ENCODE peak calls at places on chromosome 7, in eight cellular contexts. B is uterus, T is psoas muscle, P is body of pancreas, J is upper lobe of right lung, U is fibroblast of lung, K is pancreas, R is transverse colon. E is an unnamed sample.
A peak's percentile ranks its signal among the peaks of the same experiment; 100 is the strongest.

GRCh38 chr7:144824360-144824759 is 11.5 kb downstream of the TPK1 start:
- DNase-seq in U (peak; percentile 74), J (no peak), T (no peak), R (no peak), P (no peak), B (no peak), K (no peak), E (no peak)

GRCh38 chr7:22765609-22766008 is 38.6 kb downstream of the IL6 start:
- DNase-seq in R (no peak), B (no peak), K (no peak), U (no peak), P (no peak), J (no peak), T (no peak), E (no peak)

GRCh38 chr7:17638727-17639126 is 301.6 kb downstream of the SNX13 start:
- DNase-seq in U (peak; percentile 19), K (no peak), T (no peak), R (no peak), B (no peak), P (no peak), J (no peak), E (no peak)

GRCh38 chr7:76209310-76209709 is 7.6 kb downstream of the SRRM3 start:
- DNase-seq in J (no peak), R (no peak), B (no peak), P (no peak), T (no peak), K (no peak), U (no peak), E (no peak)

GRCh38 chr7:152674860-152675760 is 831 bp downstream of the XRCC2 start:
- DNase-seq in T (no peak), K (no peak), B (no peak), P (no peak), J (no peak), R (no peak), U (peak; percentile 67), E (no peak)

GRCh38 chr7:7769712-7770111 is 51.3 kb upstream of the RPA3 start:
- DNase-seq in R (no peak), U (no peak), B (no peak), K (no peak), P (no peak), T (no peak), J (no peak), E (no peak)

GRCh38 chr7:40470111-40470736 is 335.4 kb downstream of the SUGCT start:
- DNase-seq in J (no peak), P (no peak), B (no peak), R (no peak), T (no peak), U (peak; percentile 16), K (no peak), E (no peak)

GRCh38 chr7:84455788-84456187 is 261.2 kb upstream of the SEMA3A start:
- DNase-seq in P (no peak), K (no peak), B (no peak), T (no peak), J (no peak), R (no peak), U (peak; percentile 70), E (no peak)

DNA sequence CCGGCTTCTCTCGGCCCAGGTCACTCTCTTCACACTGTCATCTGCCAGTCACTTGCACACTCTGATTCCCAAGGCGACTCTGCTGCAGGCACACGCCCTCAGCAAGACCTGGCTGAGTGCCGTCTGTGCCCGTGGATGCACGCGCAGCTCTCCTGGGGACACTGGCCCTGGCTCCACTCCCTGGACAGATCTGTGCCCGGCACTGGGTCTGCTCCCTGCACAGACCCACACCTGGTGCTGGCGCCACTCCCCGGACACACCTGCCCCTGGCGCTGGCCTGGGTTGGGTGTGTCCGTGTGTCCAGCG is 133.2 kb downstream of the DNAJB6 start:
- DNase-seq in T (no peak), J (no peak), U (no peak), K (no peak), B (no peak), R (no peak), P (no peak), E (no peak)
- H3K9me3 ChIP-seq in T (peaks cover 12% of the 10 kb centered on the region), J (peaks cover 11% of the 10 kb centered on the region), U (no peaks in the 10 kb centered on the region), K (no peaks in the 10 kb centered on the region), B (no peaks in the 10 kb centered on the region), R (peaks cover 5% of the 10 kb centered on the region), P (no peaks in the 10 kb centered on the region), E (peaks cover 16% of the 10 kb centered on the region)

DNA sequence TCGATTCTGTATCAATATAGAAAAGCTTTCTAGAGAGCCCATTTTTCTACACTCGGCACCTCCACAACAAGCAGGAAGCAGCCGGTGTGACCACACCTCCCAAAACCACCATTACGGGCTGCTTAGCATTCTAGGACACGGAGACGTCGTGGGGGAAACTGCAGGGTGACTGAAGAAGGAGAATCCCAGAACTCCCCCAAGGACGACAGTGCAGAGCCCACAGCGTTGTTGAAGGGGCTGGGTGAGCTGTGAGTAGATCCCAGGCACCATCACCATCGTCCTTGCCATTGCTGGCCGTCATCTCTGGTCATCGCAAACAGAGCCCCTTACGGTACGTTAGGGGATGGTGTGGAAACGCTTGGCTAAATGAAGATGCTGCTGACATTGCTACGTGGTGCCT is 351.8 kb downstream of the PTPRN2 start:
- DNase-seq in R (no peak), U (no peak), T (no peak), P (no peak), B (no peak), K (no peak), J (no peak), E (no peak)
- H3K9me3 ChIP-seq in R (peaks cover 4% of the 10 kb centered on the region), U (no peaks in the 10 kb centered on the region), T (no peaks in the 10 kb centered on the region), P (no peaks in the 10 kb centered on the region), B (no peaks in the 10 kb centered on the region), K (no peaks in the 10 kb centered on the region), J (peaks cover 4% of the 10 kb centered on the region), E (no peaks in the 10 kb centered on the region)

GRCh38 chr7:64875658-64876406 is 27.2 kb upstream of the ZNF273 start:
- DNase-seq in R (no peak), K (no peak), B (no peak), P (no peak), U (no peak), J (no peak), T (no peak), E (no peak)

GRCh38 chr7:64875258-64875657 is 27.8 kb upstream of the ZNF273 start:
- DNase-seq in J (no peak), R (no peak), P (no peak), K (no peak), T (no peak), B (no peak), U (no peak), E (no peak)

GRCh38 chr7:64877714-64878610 is 25.1 kb upstream of the ZNF273 start:
- DNase-seq in J (no peak), K (no peak), R (no peak), T (no peak), B (no peak), U (no peak), P (no peak), E (no peak)

GRCh38 chr7:64878684-64879083 is 24.4 kb upstream of the ZNF273 start:
- DNase-seq in U (no peak), J (no peak), T (no peak), R (no peak), K (no peak), B (no peak), P (no peak), E (no peak)

GRCh38 chr7:64876792-64877713 is 26.0 kb upstream of the ZNF273 start:
- DNase-seq in K (peak; percentile 46), R (peak; percentile 44), P (peak; percentile 60), B (no peak), U (no peak), T (peak; percentile 70), J (peak; percentile 78), E (peak; percentile 24)
- H3K9me3 ChIP-seq in K (no peaks in the 10 kb centered on the region), R (no peaks in the 10 kb centered on the region), P (no peaks in the 10 kb centered on the region), B (no peaks in the 10 kb centered on the region), U (no peaks in the 10 kb centered on the region), T (no peaks in the 10 kb centered on the region), J (no peaks in the 10 kb centered on the region), E (no peaks in the 10 kb centered on the region)

GRCh38 chr7:158123753-158124152 is 463.9 kb downstream of the PTPRN2 start:
- DNase-seq in T (no peak), R (no peak), J (no peak), K (no peak), B (no peak), P (no peak), U (no peak), E (no peak)

GRCh38 chr7:158125721-158126120 is 461.9 kb downstream of the PTPRN2 start:
- DNase-seq in B (no peak), T (peak; percentile 15), K (no peak), J (peak; percentile 16), R (no peak), P (no peak), U (no peak), E (no peak)

GRCh38 chr7:158126661-158127060 is 461.0 kb downstream of the PTPRN2 start:
- DNase-seq in K (no peak), B (no peak), T (peak; percentile 47), P (no peak), U (no peak), R (no peak), J (peak; percentile 44), E (no peak)

GRCh38 chr7:158124671-158125079 is 462.9 kb downstream of the PTPRN2 start:
- DNase-seq in B (no peak), R (no peak), K (no peak), J (no peak), U (no peak), P (no peak), T (peak; percentile 38), E (no peak)

GRCh38 chr7:158125091-158125490 is 462.5 kb downstream of the PTPRN2 start:
- DNase-seq in B (no peak), K (no peak), T (peak; percentile 42), P (no peak), U (no peak), J (no peak), R (no peak), E (no peak)
- H3K9me3 ChIP-seq in B (no peaks in the 10 kb centered on the region), K (no peaks in the 10 kb centered on the region), T (no peaks in the 10 kb centered on the region), P (no peaks in the 10 kb centered on the region), U (no peaks in the 10 kb centered on the region), J (no peaks in the 10 kb centered on the region), R (no peaks in the 10 kb centered on the region), E (no peaks in the 10 kb centered on the region)

E was measured in mucosa of descending colon.